ENCODE peak calls at places on chromosome 3, in five cellular contexts. L is aorta, N is testis, F is tibial artery, G is small intestine. Z is an unnamed sample.

GRCh38 chr3:70308760-70309159 is 3.7 kb downstream of the MDFIC2 start:
- DNase-seq in L (no peak), N (peak; percentile 24), F (no peak), G (no peak), Z (no peak)

GRCh38 chr3:88324788-88325187 is 175.0 kb downstream of the C3orf38 start:
- DNase-seq in L (no peak), N (no peak), F (no peak), G (peak; percentile 28), Z (no peak)

GRCh38 chr3:101781166-101781565 is 2.2 kb downstream of the NXPE3 start:
- DNase-seq in L (no peak), N (no peak), F (no peak), G (no peak), Z (no peak)

GRCh38 chr3:15271785-15272381 is 60.5 kb downstream of the SH3BP5 start:
- DNase-seq in L (peak; percentile 83), N (peak; percentile 32), F (peak; percentile 80), G (no peak), Z (no peak)

GRCh38 chr3:107897471-107898180 is 193.2 kb downstream of the CD47 start:
- DNase-seq in L (no peak), N (no peak), F (no peak), G (no peak), Z (no peak)

GRCh38 chr3:180117381-180118163 is 80.8 kb upstream of the PEX5L start:
- DNase-seq in L (no peak), N (no peak), F (no peak), G (no peak), Z (no peak)

GRCh38 chr3:88235102-88235501 is 85.3 kb downstream of the C3orf38 start:
- DNase-seq in L (no peak), N (no peak), F (no peak), G (no peak), Z (no peak)

GRCh38 chr3:187669675-187670504 is at the start of gene SST:
- DNase-seq in L (peak; percentile 64), N (peak; percentile 69), F (no peak), G (no peak), Z (peak; percentile 53)

GRCh38 chr3:27721717-27722564 is at the start of gene EOMES:
- DNase-seq in L (no peak), N (peak; percentile 38), F (no peak), G (peak; percentile 46), Z (no peak)

GRCh38 chr3:24272408-24272807 is 222.2 kb downstream of the THRB start:
- DNase-seq in L (no peak), N (no peak), F (no peak), G (no peak), Z (no peak)

GRCh38 chr3:195763843-195764825 is 43.4 kb downstream of the MUC20 start:
- DNase-seq in L (no peak), N (no peak), F (peak; percentile 37), G (no peak), Z (no peak)

GRCh38 chr3:10843378-10843777 is 27.4 kb downstream of the SLC6A11 start:
- DNase-seq in L (no peak), N (no peak), F (no peak), G (no peak), Z (no peak)

GRCh38 chr3:171049831-171050444 is 23.4 kb upstream of the SLC2A2 start:
- DNase-seq in L (peak; percentile 54), N (peak; percentile 55), F (no peak), G (peak; percentile 43), Z (no peak)

GRCh38 chr3:143736205-143736604 is 112.1 kb downstream of the SLC9A9 start:
- DNase-seq in L (no peak), N (no peak), F (no peak), G (no peak), Z (no peak)

GRCh38 chr3:111712294-111713180 is 117.4 kb upstream of the ZBED2 start:
- DNase-seq in L (no peak), N (no peak), F (peak; percentile 76), G (peak; percentile 64), Z (peak; percentile 81)

GRCh38 chr3:45679805-45680204 is 9.4 kb upstream of the SACM1L start:
- DNase-seq in L (no peak), N (no peak), F (no peak), G (no peak), Z (no peak)
- H3K4me1 ChIP-seq in L (no peaks in the 10 kb centered on the region), N (peaks cover 16% of the 10 kb centered on the region), F (no peaks in the 10 kb centered on the region), G (no peaks in the 10 kb centered on the region), Z (peaks cover 19% of the 10 kb centered on the region)

GRCh38 chr3:16800361-16800760 is 84.4 kb upstream of the PLCL2 start:
- DNase-seq in L (no peak), N (no peak), F (no peak), G (no peak), Z (no peak)

GRCh38 chr3:16803019-16803418 is 81.7 kb upstream of the PLCL2 start:
- DNase-seq in L (no peak), N (no peak), F (no peak), G (no peak), Z (no peak)

GRCh38 chr3:16801223-16801622 is 83.5 kb upstream of the PLCL2 start:
- DNase-seq in L (no peak), N (no peak), F (no peak), G (no peak), Z (no peak)

GRCh38 chr3:16802382-16802781 is 82.4 kb upstream of the PLCL2 start:
- DNase-seq in L (no peak), N (no peak), F (no peak), G (no peak), Z (no peak)

GRCh38 chr3:16801698-16802097 is 83.1 kb upstream of the PLCL2 start:
- DNase-seq in L (no peak), N (no peak), F (no peak), G (no peak), Z (no peak)
- H3K4me1 ChIP-seq in L (no peaks in the 10 kb centered on the region), N (peaks cover 3% of the 10 kb centered on the region), F (no peaks in the 10 kb centered on the region), G (no peaks in the 10 kb centered on the region), Z (no peaks in the 10 kb centered on the region)

GRCh38 chr3:157131861-157132260 is 28.1 kb downstream of the CCNL1 start:
- DNase-seq in L (no peak), N (no peak), F (no peak), G (peak; percentile 44), Z (no peak)
- H3K4me1 ChIP-seq in L (no peaks in the 10 kb centered on the region), N (peaks cover 75% of the 10 kb centered on the region), F (no peaks in the 10 kb centered on the region), G (peaks cover 23% of the 10 kb centered on the region), Z (peaks cover 63% of the 10 kb centered on the region)

GRCh38 chr3:71442648-71443047 is 140.9 kb downstream of the FOXP1 start:
- DNase-seq in L (no peak), N (no peak), F (no peak), G (no peak), Z (no peak)

GRCh38 chr3:71443332-71443731 is 140.2 kb downstream of the FOXP1 start:
- DNase-seq in L (no peak), N (no peak), F (no peak), G (no peak), Z (no peak)

GRCh38 chr3:71444861-71445259 is 138.7 kb downstream of the FOXP1 start:
- DNase-seq in L (no peak), N (no peak), F (no peak), G (no peak), Z (no peak)

GRCh38 chr3:71446260-71446659 is 137.3 kb downstream of the FOXP1 start:
- DNase-seq in L (no peak), N (no peak), F (no peak), G (no peak), Z (no peak)

DNA sequence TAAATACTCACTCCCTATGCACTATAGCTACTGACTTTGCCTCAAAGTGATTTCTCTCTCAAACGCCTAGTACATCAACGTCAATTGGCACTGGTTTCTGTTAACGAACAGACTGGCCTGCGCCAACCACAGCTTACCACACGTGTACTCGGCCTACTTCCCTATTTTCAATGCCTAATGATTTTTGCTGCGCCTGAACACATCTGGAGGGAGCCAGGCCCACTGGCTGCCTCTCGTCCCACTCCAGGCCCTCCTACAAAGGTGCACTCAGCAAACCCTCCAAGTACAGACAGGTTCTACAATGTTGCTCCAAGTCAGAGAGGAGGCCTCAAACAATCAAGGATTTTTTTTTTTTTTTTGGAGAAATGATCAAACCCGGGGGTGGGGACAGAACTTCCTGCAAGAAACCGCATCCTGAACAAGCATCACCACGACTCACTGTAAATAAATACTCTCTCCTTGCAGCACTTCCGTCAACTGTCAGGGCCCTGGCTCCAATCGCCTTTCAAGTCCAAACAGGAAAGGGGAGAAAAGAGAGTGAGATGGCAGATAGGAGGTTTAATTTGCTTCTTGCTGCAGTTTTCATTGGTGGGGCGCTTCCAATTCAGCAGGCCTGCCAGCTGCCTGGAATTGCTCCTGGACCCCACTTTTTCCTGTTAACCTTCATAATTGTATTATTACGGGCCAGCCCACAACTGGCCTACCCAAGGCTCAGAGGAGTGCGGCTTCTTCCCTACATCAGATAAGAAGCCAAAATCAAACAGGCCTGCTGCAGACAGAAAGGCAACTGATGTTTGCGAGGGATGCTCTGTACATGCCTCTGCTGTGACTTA is 139.3 kb downstream of the FOXP1 start:
- DNase-seq in L (peak; percentile 83), N (peak; percentile 43), F (no peak), G (peak; percentile 64), Z (no peak)
- H3K4me1 ChIP-seq in L (peaks cover 3% of the 10 kb centered on the region), N (no peaks in the 10 kb centered on the region), F (no peaks in the 10 kb centered on the region), G (no peaks in the 10 kb centered on the region), Z (peaks cover 86% of the 10 kb centered on the region)

DNA sequence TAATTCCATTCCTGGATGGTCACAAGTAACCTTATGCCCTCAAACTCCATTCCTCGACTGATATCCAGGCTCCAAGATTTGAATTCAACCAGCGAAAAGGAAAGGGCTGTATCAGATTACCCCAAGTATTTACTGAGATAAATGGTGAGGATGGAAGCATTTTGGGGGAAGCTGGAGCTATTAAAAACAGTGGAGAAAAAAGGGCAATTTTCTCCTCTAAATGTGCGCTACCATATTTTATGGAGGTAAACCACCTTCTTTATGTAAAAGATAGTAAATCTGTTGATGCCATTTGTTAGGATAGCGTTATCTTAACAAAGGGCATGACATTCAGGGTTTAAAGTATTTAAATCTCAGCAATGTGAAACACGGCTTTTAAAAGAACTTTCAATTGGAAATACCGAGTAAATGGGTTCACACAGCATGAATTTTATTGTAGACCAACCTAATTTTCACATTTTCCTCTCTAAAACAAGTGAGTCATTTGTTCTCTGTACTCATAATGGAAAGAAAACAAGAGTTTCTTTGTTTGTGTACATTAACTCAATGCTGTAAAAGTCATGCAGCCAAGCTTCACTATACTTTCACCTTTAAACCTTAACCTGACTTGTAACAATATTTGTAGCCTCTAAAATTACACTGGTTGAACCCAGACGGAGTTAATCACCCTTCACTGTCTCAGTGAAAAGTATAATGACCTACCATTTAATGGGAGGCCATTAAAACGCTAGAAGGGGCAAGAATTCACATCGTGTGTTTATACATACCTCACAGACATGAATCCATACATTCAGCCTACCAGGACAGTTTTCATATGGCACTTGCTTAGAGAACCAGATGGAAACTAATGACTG is 773.4 kb downstream of the ROBO1 start:
- DNase-seq in L (no peak), N (no peak), F (no peak), G (peak; percentile 4), Z (no peak)
- H3K4me1 ChIP-seq in L (no peaks in the 10 kb centered on the region), N (no peaks in the 10 kb centered on the region), F (no peaks in the 10 kb centered on the region), G (no peaks in the 10 kb centered on the region), Z (no peaks in the 10 kb centered on the region)

Z was measured in esophagus muscularis mucosa.